ENCODE peak calls at places on chromosomes 7 and 10, in four cellular contexts. K is breast epithelium, Q is ascending aorta, O is tibial artery. P is an unnamed sample.

GRCh38 chr10:12196531-12197211 is 683 bp downstream of the CDC123 start:
- DNase-seq in K (no peak), Q (no peak), O (no peak), P (no peak)

GRCh38 chr7:19969859-19970493 is 196.6 kb upstream of the TMEM196 start:
- DNase-seq in K (no peak), Q (no peak), O (no peak), P (no peak)

GRCh38 chr10:84783386-84783785 is 455.0 kb downstream of the CCSER2 start:
- DNase-seq in K (no peak), Q (no peak), O (no peak), P (no peak)

GRCh38 chr10:43222296-43222695 is 44.6 kb downstream of the RASGEF1A start:
- DNase-seq in K (no peak), Q (no peak), O (peak), P (no peak)

GRCh38 chr10:126618466-126618865 is 52.0 kb downstream of the C10orf90 start:
- DNase-seq in K (no peak), Q (no peak), O (no peak), P (no peak)

GRCh38 chr7:99201027-99201426 is 6.9 kb downstream of the KPNA7 start:
- DNase-seq in K (no peak), Q (no peak), O (no peak), P (no peak)

GRCh38 chr7:49001610-49002033 is 77.3 kb downstream of the CDC14C start:
- DNase-seq in K (no peak), Q (no peak), O (no peak), P (no peak)

GRCh38 chr10:129773359-129773990 is 190.6 kb downstream of the EBF3 start:
- DNase-seq in K (peak), Q (peak), O (no peak), P (no peak)

GRCh38 chr10:44756235-44756634 is 154.9 kb upstream of the TMEM72 start:
- DNase-seq in K (no peak), Q (no peak), O (no peak), P (no peak)

GRCh38 chr7:1854521-1855395 is 184.7 kb downstream of the ELFN1 start:
- DNase-seq in K (no peak), Q (peak), O (peak), P (no peak)

GRCh38 chr7:20797174-20798080 is 10.7 kb upstream of the SP8 start:
- DNase-seq in K (no peak), Q (no peak), O (no peak), P (no peak)

GRCh38 chr10:92124524-92125168 is 166.2 kb downstream of the CPEB3 start:
- DNase-seq in K (peak), Q (peak), O (peak), P (no peak)

GRCh38 chr7:150399861-150400778 is 21.0 kb downstream of the ZNF775 start:
- DNase-seq in K (no peak), Q (peak), O (peak), P (no peak)

GRCh38 chr7:66304536-66304935 is 99.4 kb downstream of the TPST1 start:
- DNase-seq in K (no peak), Q (no peak), O (no peak), P (no peak)

GRCh38 chr10:7192831-7193348 is 217.9 kb downstream of the SFMBT2 start:
- DNase-seq in K (no peak), Q (no peak), O (no peak), P (no peak)

GRCh38 chr7:193538-194256 is 1.3 kb downstream of the FAM20C start:
- DNase-seq in K (no peak), Q (no peak), O (no peak), P (no peak)

GRCh38 chr7:106848851-106849442 is 16.1 kb upstream of the PIK3CG start:
- DNase-seq in K (no peak), Q (no peak), O (no peak), P (no peak)

GRCh38 chr7:35038340-35038738 is 1.1 kb upstream of the DPY19L1 start:
- DNase-seq in K (no peak), Q (no peak), O (no peak), P (no peak)

GRCh38 chr7:104225441-104225840 is 17.6 kb upstream of the ORC5 start:
- DNase-seq in K (no peak), Q (no peak), O (no peak), P (no peak)

GRCh38 chr10:116686632-116687031 is 55.7 kb downstream of the HSPA12A start:
- DNase-seq in K (no peak), Q (no peak), O (no peak), P (no peak)

GRCh38 chr10:119305860-119306513 is 98.6 kb downstream of the GRK5 start:
- DNase-seq in K (peak), Q (peak), O (peak), P (no peak)

GRCh38 chr10:58107506-58107905 is 160.2 kb downstream of the IPMK start:
- DNase-seq in K (no peak), Q (no peak), O (no peak), P (no peak)

GRCh38 chr10:13885238-13885990 is 298.6 kb downstream of the PRPF18 start:
- DNase-seq in K (no peak), Q (peak), O (no peak), P (peak)

GRCh38 chr7:99764478-99764877 is 19.5 kb downstream of the CYP3A4 start:
- DNase-seq in K (no peak), Q (no peak), O (no peak), P (no peak)

GRCh38 chr7:131898418-131898817 is 342.0 kb upstream of the PODXL start:
- DNase-seq in K (no peak), Q (peak), O (no peak), P (no peak)

GRCh38 chr7:134789967-134790685 is 10.7 kb downstream of the CALD1 start:
- DNase-seq in K (no peak), Q (no peak), O (no peak), P (no peak)

GRCh38 chr10:43237631-43238446 is 29.0 kb downstream of the RASGEF1A start:
- DNase-seq in K (no peak), Q (peak), O (peak), P (no peak)

GRCh38 chr7:114759347-114760062 is 162.4 kb upstream of the MDFIC start:
- DNase-seq in K (no peak), Q (no peak), O (no peak), P (no peak)

GRCh38 chr10:128462026-128462425 is 335.8 kb upstream of the MKI67 start:
- DNase-seq in K (no peak), Q (no peak), O (no peak), P (no peak)

GRCh38 chr10:73905256-73906018 is 5.5 kb upstream of the PLAU start:
- DNase-seq in K (no peak), Q (no peak), O (no peak), P (no peak)

GRCh38 chr7:83732305-83732704 is 83.4 kb upstream of the SEMA3E start:
- DNase-seq in K (no peak), Q (no peak), O (no peak), P (no peak)

GRCh38 chr10:108631332-108631731 is 1292.0 kb downstream of the XPNPEP1 start:
- DNase-seq in K (no peak), Q (no peak), O (no peak), P (no peak)

GRCh38 chr7:108234981-108235450 is 104.9 kb upstream of the LAMB4 start:
- DNase-seq in K (no peak), Q (no peak), O (no peak), P (no peak)
- H3K27ac ChIP-seq in K (no peak), Q (no peak), O (no peak), P (no peak)

GRCh38 chr10:59276133-59276532 is 86.2 kb downstream of the FAM13C start:
- DNase-seq in K (no peak), Q (no peak), O (no peak), P (no peak)
- H3K27ac ChIP-seq in K (no peak), Q (no peak), O (no peak), P (no peak)

DNA sequence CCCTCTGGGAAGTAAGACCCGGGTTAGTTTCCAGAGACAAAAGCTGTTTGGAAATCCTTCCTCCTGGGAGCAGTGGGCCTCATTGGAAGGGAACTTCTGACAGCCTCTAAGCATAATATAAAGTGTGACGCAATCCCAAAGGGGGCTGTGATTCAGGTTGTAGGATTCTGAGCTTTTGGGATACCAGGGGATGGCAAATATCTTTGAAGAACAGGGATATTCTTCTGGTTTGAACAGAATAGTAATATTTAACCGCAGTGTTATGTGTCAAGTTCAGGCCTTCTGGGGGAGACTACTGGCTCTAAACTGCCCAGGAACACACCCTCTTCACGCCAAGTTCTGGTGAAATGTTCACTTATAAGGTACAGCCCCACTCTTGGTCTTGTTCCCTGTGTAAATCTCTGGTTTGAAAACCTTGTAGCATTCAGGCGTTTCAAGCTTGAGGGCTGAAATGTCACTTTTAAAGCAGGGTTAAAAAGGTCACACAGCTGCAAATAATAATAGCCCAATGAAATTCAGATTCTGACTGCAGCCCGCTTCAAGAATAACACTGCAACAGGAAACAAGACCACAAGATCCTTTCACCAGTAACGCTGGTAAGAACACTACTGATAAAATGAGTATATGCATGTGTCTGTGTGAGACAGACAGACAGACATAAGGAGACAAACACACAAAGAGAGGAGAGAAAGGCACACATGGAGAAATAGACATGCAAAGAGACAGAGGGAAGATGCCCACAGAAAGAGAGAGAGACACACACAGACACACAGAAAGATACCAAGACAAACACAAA is 69.0 kb downstream of the CREB5 start:
- DNase-seq in K (no peak), Q (no peak), O (no peak), P (no peak)
- H3K27ac ChIP-seq in K (no peak), Q (no peak), O (no peak), P (no peak)

DNA sequence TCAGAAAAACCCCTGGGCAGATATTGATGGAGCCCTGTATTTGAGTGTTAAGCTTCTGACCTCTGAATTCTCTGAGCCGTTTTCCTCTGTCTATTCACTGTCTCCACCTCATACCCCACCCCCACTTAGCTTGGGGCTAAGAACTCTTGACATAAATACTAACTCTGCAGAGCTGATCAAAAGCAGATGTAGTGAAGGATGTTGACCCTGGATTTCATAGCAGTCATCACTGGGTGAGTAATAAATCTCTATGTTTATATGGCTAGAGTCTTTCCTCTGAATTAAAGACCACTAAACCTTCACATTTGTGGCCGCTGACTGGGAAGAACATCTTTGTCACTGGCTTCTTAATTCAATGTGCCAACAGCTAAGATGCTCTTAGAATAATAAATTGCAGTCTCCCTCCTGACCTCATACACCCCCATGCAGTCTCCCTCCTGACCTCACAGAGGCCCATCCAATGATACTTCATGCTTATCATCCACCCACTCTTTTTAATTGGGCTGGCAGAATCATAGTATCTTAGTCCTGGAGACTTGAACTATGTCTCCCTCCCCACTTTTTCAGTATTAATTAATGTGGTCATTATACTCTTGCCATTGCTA is 78.0 kb upstream of the MACROH2A2 start:
- DNase-seq in K (no peak), Q (no peak), O (no peak), P (no peak)
- H3K27ac ChIP-seq in K (no peak), Q (no peak), O (no peak), P (no peak)

GRCh38 chr10:70092389-70092718 is 39.7 kb downstream of the MACROH2A2 start:
- DNase-seq in K (no peak), Q (no peak), O (no peak), P (no peak)

GRCh38 chr10:70094287-70094686 is 38.3 kb downstream of the AIFM2 start:
- DNase-seq in K (no peak), Q (no peak), O (no peak), P (no peak)

GRCh38 chr10:70090951-70091350 is 38.3 kb downstream of the MACROH2A2 start:
- DNase-seq in K (no peak), Q (no peak), O (no peak), P (no peak)

GRCh38 chr10:70096016-70096704 is 36.5 kb downstream of the AIFM2 start:
- DNase-seq in K (no peak), Q (no peak), O (no peak), P (no peak)

DNA sequence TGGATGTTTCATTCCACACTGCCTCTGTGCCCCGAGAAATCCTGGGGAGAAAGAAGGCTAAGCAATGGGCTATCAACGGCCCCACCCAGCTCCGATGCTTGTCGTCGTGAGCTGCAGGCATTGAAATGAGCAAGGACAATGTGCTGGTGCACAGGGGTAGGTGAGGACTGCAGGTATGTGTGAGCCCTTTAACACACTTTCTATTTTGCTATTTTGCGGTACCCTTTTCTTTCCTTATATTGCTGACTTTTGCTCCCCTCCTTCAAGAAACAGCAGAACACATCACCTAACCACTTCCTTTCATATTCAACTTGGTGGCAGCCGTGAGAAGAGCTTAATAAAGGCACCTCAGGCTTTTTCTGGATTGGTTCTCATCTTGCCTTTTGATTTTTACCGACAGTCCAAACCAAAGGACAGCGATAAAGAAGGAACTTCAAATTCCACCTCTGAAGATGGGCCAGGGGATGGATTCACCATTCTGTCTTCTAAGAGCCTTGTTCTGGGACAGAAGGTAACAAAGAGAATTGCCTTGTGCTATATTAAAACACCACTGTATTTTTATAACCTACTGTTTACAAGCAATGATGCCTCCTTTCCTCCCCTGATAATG is 39.2 kb downstream of the AIFM2 start:
- DNase-seq in K (no peak), Q (no peak), O (no peak), P (no peak)
- H3K27ac ChIP-seq in K (no peak), Q (no peak), O (no peak), P (no peak)

DNA sequence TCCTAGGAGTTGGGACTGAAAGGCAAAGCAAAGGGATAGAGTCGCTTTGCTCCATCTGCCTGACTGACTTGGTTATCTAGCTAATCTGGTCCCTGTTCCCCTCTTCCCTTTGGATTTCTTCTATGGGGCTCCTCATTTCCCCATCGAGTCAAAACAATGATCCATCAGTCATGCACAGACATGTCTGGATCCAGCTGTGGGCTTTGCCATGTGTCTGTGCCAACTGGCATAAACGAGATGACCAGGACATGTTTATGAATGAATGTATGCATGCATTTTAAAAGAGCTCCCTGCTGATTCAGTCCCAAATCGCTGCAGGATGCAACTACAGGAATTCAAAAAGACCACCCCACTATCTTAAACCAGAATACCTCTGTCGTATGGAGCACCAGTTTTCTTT is 122.0 kb downstream of the ARL4A start:
- DNase-seq in K (no peak), Q (no peak), O (no peak), P (no peak)
- H3K27ac ChIP-seq in K (no peak), Q (no peak), O (no peak), P (no peak)

DNA sequence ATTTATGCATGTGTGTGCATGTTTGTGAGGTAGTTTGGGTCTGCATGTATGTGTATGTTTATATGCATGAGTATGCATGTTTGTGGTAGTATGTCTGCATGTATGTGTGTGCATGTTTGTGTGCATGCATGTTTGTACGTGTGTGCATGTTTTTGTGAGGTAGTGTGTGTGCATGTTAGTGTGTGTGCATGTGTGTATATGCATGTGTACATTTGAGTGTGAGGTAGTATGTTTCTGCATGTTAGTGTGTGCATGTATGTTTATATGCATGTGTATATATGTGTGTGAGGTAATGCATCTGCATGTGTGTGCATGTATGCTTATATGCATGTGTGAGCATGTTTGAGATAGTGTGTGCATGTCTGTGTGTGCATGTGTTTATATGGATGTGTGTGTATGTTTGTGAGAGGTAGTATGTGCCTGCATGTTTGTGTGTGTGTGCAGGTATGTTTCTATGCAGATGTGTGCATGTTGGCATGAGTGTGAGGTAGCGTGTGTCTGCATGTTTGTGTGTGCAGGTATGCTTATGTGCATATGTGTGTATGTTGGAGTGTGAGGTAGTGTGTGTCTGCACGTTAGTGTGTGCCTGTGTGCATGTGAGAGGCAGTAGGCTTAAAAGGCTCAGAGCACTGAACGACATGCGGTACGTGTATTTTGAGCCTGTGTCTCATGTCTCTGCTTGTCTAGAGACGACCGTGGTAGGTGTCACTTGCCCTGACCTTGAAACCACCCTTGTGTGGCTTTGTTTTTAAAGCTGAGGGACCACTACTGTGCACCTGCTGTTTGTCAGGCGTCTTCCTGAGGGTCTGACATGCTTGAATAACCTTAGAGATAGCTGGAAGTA is 43.7 kb downstream of the PFKP start:
- DNase-seq in K (no peak), Q (no peak), O (no peak), P (no peak)
- H3K27ac ChIP-seq in K (no peak), Q (no peak), O (peak), P (no peak)

GRCh38 chr7:153628825-153629224 is 423.4 kb upstream of the DPP6 start:
- DNase-seq in K (no peak), Q (no peak), O (no peak), P (no peak)
- H3K27ac ChIP-seq in K (no peak), Q (no peak), O (no peak), P (no peak)

GRCh38 chr7:55969391-55969790 is 5.0 kb downstream of the NIPSNAP2 start:
- DNase-seq in K (no peak), Q (no peak), O (no peak), P (no peak)
- H3K27ac ChIP-seq in K (no peak), Q (no peak), O (no peak), P (no peak)

P was measured in caudate nucleus.